ENCODE peak calls at places on chromosomes 4 and X, in eight cellular contexts. D, P, E, N, H, R, K and L are unnamed samples.

GRCh38 chr4:15198070-15198727 is 195.9 kb downstream of the CPEB2 start:
- DNase-seq in H (no peak), D (peak; percentile 45), N (no peak), R (no peak), P (no peak), K (no peak), E (no peak), L (no peak)

GRCh38 chr4:78922207-78922606 is 17.0 kb downstream of the PAQR3 start:
- DNase-seq in D (peak; percentile 73), R (no peak), H (no peak), N (no peak), P (no peak), E (no peak), K (no peak), L (no peak)

GRCh38 chr4:139419388-139419914 is 34.5 kb upstream of the RAB33B start:
- DNase-seq in K (no peak), E (no peak), H (no peak), R (peak; percentile 19), N (no peak), P (no peak), D (peak; percentile 95), L (peak; percentile 58)

GRCh38 chrX:3295731-3296130 is 50.7 kb downstream of the MXRA5 start:
- DNase-seq in R (no peak), H (no peak), E (no peak), P (no peak), K (no peak), D (peak; percentile 6), N (no peak), L (no peak)

GRCh38 chr4:7124643-7125442 is 57.0 kb upstream of the GRPEL1 start:
- DNase-seq in H (no peak), R (peak; percentile 48), P (no peak), N (no peak), E (peak; percentile 19), D (peak; percentile 87), K (no peak), L (peak; percentile 20)

GRCh38 chrX:41334866-41335589 is 1.1 kb downstream of the DDX3X start:
- DNase-seq in H (peak; percentile 62), N (peak; percentile 64), E (no peak), P (no peak), D (peak; percentile 53), R (peak; percentile 70), K (no peak), L (no peak)

GRCh38 chr4:143380651-143381050 is 44.0 kb downstream of the GAB1 start:
- DNase-seq in N (no peak), R (no peak), H (no peak), K (no peak), D (no peak), E (no peak), P (no peak), L (no peak)

GRCh38 chrX:13836575-13836974 is 19.7 kb upstream of the GPM6B start:
- DNase-seq in E (no peak), R (no peak), N (no peak), P (no peak), K (no peak), D (no peak), H (no peak), L (no peak)

GRCh38 chrX:107970073-107970472 is 12.1 kb downstream of the TEX13B start:
- DNase-seq in R (no peak), K (no peak), P (no peak), H (no peak), D (no peak), N (no peak), E (no peak), L (no peak)

GRCh38 chr4:118033148-118034060 is 882 bp upstream of the NDST3 start:
- DNase-seq in N (no peak), E (peak; percentile 4), K (no peak), H (no peak), D (peak; percentile 15), P (peak; percentile 75), R (peak; percentile 67), L (no peak)

GRCh38 chrX:103722505-103722904 is 11.8 kb downstream of the TMEM31 start:
- DNase-seq in K (no peak), E (no peak), H (no peak), P (no peak), D (peak; percentile 72), N (no peak), R (no peak), L (no peak)

GRCh38 chr4:6987566-6987920 is 55.6 kb upstream of the TADA2B start:
- DNase-seq in D (peak; percentile 46), H (no peak), N (no peak), R (peak; percentile 49), K (no peak), P (no peak), E (no peak), L (no peak)

GRCh38 chr4:128553665-128554515 is 255.6 kb upstream of the JADE1 start:
- DNase-seq in N (no peak), P (no peak), R (no peak), K (no peak), H (no peak), E (peak; percentile 33), D (peak; percentile 59), L (peak; percentile 9)

GRCh38 chr4:44869222-44869882 is 143.0 kb upstream of the GNPDA2 start:
- DNase-seq in P (no peak), E (no peak), N (no peak), D (no peak), H (no peak), K (no peak), R (no peak), L (no peak)

GRCh38 chr4:742742-743311 is 37.2 kb downstream of the PCGF3 start:
- DNase-seq in K (no peak), P (peak; percentile 72), E (no peak), D (peak; percentile 72), H (peak; percentile 64), N (peak; percentile 62), R (peak; percentile 79), L (no peak)

GRCh38 chr4:83855044-83855443 is 319.1 kb downstream of the GPAT3 start:
- DNase-seq in H (no peak), K (peak; percentile 60), D (peak; percentile 98), N (no peak), P (no peak), E (no peak), R (peak; percentile 11), L (no peak)

GRCh38 chr4:107862658-107863057 is 37.9 kb downstream of the SGMS2 start:
- DNase-seq in E (no peak), D (peak; percentile 97), R (peak; percentile 71), N (no peak), K (peak; percentile 74), P (no peak), H (no peak), L (no peak)

GRCh38 chrX:1601768-1602085 is 10.3 kb downstream of the AKAP17A start:
- DNase-seq in R (no peak), D (no peak), K (no peak), E (no peak), H (no peak), P (no peak), N (no peak), L (no peak)